ENCODE peak calls at places on chromosomes 13 and 19, in seven cellular contexts. One of them, this sample, is unnamed.

GRCh38 chr19:8512115-8512967 is 1.6 kb downstream of the ZNF414 start:
- DNase-seq in ecto neural progenitor cell: no peak
- DNase-seq in HEK293T: peak
- DNase-seq in AG08396: peak
- DNase-seq in left ventricle myocardium inferior: no peak
- DNase-seq in GM20000: no peak
- DNase-seq in T-cell: no peak
- DNase-seq in this sample: no peak

GRCh38 chr13:113856716-113857065 is 7.2 kb downstream of the GAS6 start:
- DNase-seq in ecto neural progenitor cell: no peak
- DNase-seq in HEK293T: no peak
- DNase-seq in AG08396: peak
- DNase-seq in left ventricle myocardium inferior: no peak
- DNase-seq in GM20000: no peak
- DNase-seq in T-cell: no peak
- DNase-seq in this sample: no peak

GRCh38 chr13:33015275-33015674 is 948 bp upstream of the KL start:
- DNase-seq in ecto neural progenitor cell: no peak
- DNase-seq in HEK293T: no peak
- DNase-seq in AG08396: no peak
- DNase-seq in left ventricle myocardium inferior: no peak
- DNase-seq in GM20000: peak
- DNase-seq in T-cell: no peak
- DNase-seq in this sample: no peak

GRCh38 chr19:5115771-5116202 is 146.9 kb downstream of the KDM4B start:
- DNase-seq in ecto neural progenitor cell: no peak
- DNase-seq in HEK293T: no peak
- DNase-seq in AG08396: no peak
- DNase-seq in left ventricle myocardium inferior: no peak
- DNase-seq in GM20000: no peak
- DNase-seq in T-cell: no peak
- DNase-seq in this sample: no peak

GRCh38 chr13:108322206-108322824 is 52.8 kb downstream of the TNFSF13B start:
- DNase-seq in ecto neural progenitor cell: no peak
- DNase-seq in HEK293T: peak
- DNase-seq in AG08396: peak
- DNase-seq in left ventricle myocardium inferior: no peak
- DNase-seq in GM20000: peak
- DNase-seq in T-cell: no peak
- DNase-seq in this sample: no peak

GRCh38 chr13:112782433-112783010 is 92.7 kb downstream of the ATP11A start:
- DNase-seq in ecto neural progenitor cell: no peak
- DNase-seq in HEK293T: no peak
- DNase-seq in AG08396: no peak
- DNase-seq in left ventricle myocardium inferior: no peak
- DNase-seq in GM20000: no peak
- DNase-seq in T-cell: no peak
- DNase-seq in this sample: no peak

GRCh38 chr19:3179739-3180293 is 1.2 kb downstream of the S1PR4 start:
- DNase-seq in ecto neural progenitor cell: no peak
- DNase-seq in HEK293T: no peak
- DNase-seq in AG08396: no peak
- DNase-seq in left ventricle myocardium inferior: no peak
- DNase-seq in GM20000: peak
- DNase-seq in T-cell: no peak
- DNase-seq in this sample: no peak

GRCh38 chr13:94674609-94675348 is 37.6 kb downstream of the SOX21 start:
- DNase-seq in ecto neural progenitor cell: peak
- DNase-seq in HEK293T: peak
- DNase-seq in AG08396: peak
- DNase-seq in left ventricle myocardium inferior: no peak
- DNase-seq in GM20000: peak
- DNase-seq in T-cell: peak
- DNase-seq in this sample: peak

GRCh38 chr13:64675256-64675892 is 2554.8 kb downstream of the PCDH9 start:
- DNase-seq in ecto neural progenitor cell: no peak
- DNase-seq in HEK293T: no peak
- DNase-seq in AG08396: no peak
- DNase-seq in left ventricle myocardium inferior: no peak
- DNase-seq in GM20000: no peak
- DNase-seq in T-cell: no peak
- DNase-seq in this sample: no peak

GRCh38 chr19:14577264-14577663 is 5.4 kb upstream of the NDUFB7 start:
- DNase-seq in ecto neural progenitor cell: no peak
- DNase-seq in HEK293T: no peak
- DNase-seq in AG08396: no peak
- DNase-seq in left ventricle myocardium inferior: no peak
- DNase-seq in GM20000: no peak
- DNase-seq in T-cell: no peak
- DNase-seq in this sample: no peak

GRCh38 chr13:31346891-31347290 is 147.1 kb downstream of the B3GLCT start:
- DNase-seq in ecto neural progenitor cell: no peak
- DNase-seq in HEK293T: no peak
- DNase-seq in AG08396: no peak
- DNase-seq in left ventricle myocardium inferior: no peak
- DNase-seq in GM20000: no peak
- DNase-seq in T-cell: no peak
- DNase-seq in this sample: no peak

GRCh38 chr13:78777973-78778372 is 119.0 kb upstream of the OBI1 start:
- DNase-seq in ecto neural progenitor cell: no peak
- DNase-seq in HEK293T: peak
- DNase-seq in AG08396: no peak
- DNase-seq in left ventricle myocardium inferior: no peak
- DNase-seq in GM20000: no peak
- DNase-seq in T-cell: no peak
- DNase-seq in this sample: no peak

This sample was measured in glutamatergic neuron.